ENCODE peak calls at places on chromosomes 13 and 19, in nine cellular contexts. T is effector memory CD4-positive, alpha-beta T cell; S is NCI-H1092; P is AG04450; K is cerebellum; H is natural killer cell treated with Interleukin-12 subunit alpha and Interleukin-12 subunit beta and Interleukin-15 and Interleukin-18, amount 100 ng/mL, for 72 hours; D is heart right ventricle; L is retina; E is ovary. U is an unnamed sample.

GRCh38 chr19:9827325-9828238 is at the start of gene UBL5:
- DNase-seq in L (peak), D (peak), E (peak), P (no peak), K (peak), T (peak), S (peak), H (peak), U (peak)

GRCh38 chr13:21668665-21669599 is 1.9 kb upstream of the FGF9 start:
- DNase-seq in H (no peak), L (peak), T (peak), P (no peak), K (peak), E (no peak), D (no peak), S (no peak), U (peak)

GRCh38 chr13:21022056-21022693 is 39.2 kb downstream of the LATS2 start:
- DNase-seq in H (no peak), D (no peak), L (no peak), K (no peak), S (no peak), P (no peak), E (no peak), T (no peak), U (no peak)

GRCh38 chr13:98289339-98289935 is 112.4 kb upstream of the RNF113B start:
- DNase-seq in S (no peak), P (no peak), L (peak), D (no peak), E (no peak), H (no peak), T (no peak), K (no peak), U (no peak)

GRCh38 chr13:51068501-51068900 is 42.6 kb downstream of the C13orf42 start:
- DNase-seq in H (no peak), D (no peak), K (no peak), S (no peak), L (no peak), P (no peak), T (no peak), E (no peak), U (no peak)

GRCh38 chr19:49746206-49746958 is 16.7 kb downstream of the TSKS start:
- DNase-seq in P (no peak), L (peak), E (peak), S (no peak), K (peak), T (peak), H (peak), D (peak), U (peak)

GRCh38 chr13:66210677-66211076 is 1019.5 kb downstream of the PCDH9 start:
- DNase-seq in K (no peak), D (no peak), L (no peak), P (peak), T (no peak), H (no peak), S (no peak), E (no peak), U (peak)

GRCh38 chr13:29859971-29860370 is 9.6 kb upstream of the UBL3 start:
- DNase-seq in T (no peak), S (no peak), K (no peak), D (no peak), E (no peak), L (no peak), H (no peak), P (no peak), U (peak)

GRCh38 chr13:60331249-60332012 is 65.6 kb upstream of the TDRD3 start:
- DNase-seq in H (no peak), L (no peak), E (no peak), T (no peak), K (no peak), P (no peak), S (no peak), D (no peak), U (no peak)

GRCh38 chr13:20399961-20400360 is 125.7 kb downstream of the CRYL1 start:
- DNase-seq in E (peak), D (no peak), K (no peak), L (no peak), H (no peak), P (no peak), T (no peak), S (no peak), U (no peak)

GRCh38 chr19:34365463-34366401 is 736 bp downstream of the GPI start:
- DNase-seq in L (peak), S (no peak), P (no peak), E (peak), H (no peak), D (peak), T (no peak), K (peak), U (peak)

GRCh38 chr19:15116856-15117255 is 9.7 kb downstream of the SYDE1 start:
- DNase-seq in H (no peak), D (no peak), K (no peak), T (no peak), S (no peak), E (no peak), P (no peak), L (no peak), U (no peak)

GRCh38 chr13:27450921-27451461 is 627 bp upstream of the MTIF3 start:
- DNase-seq in S (no peak), T (peak), D (peak), E (peak), P (no peak), H (no peak), L (peak), K (peak), U (peak)

GRCh38 chr13:27975579-27976361 is 6.7 kb upstream of the CDX2 start:
- DNase-seq in T (no peak), K (no peak), H (no peak), S (no peak), P (no peak), D (no peak), E (no peak), L (peak), U (no peak)

GRCh38 chr13:41465215-41465907 is 8.0 kb downstream of the RGCC start:
- DNase-seq in S (no peak), T (peak), K (no peak), E (no peak), H (peak), D (peak), L (no peak), P (peak), U (peak)

GRCh38 chr19:55157064-55157908 is at the start of gene TNNI3:
- DNase-seq in E (no peak), H (no peak), L (no peak), K (no peak), T (no peak), S (no peak), D (peak), P (no peak), U (no peak)

GRCh38 chr19:4393947-4394590 is 6.3 kb downstream of the SH3GL1 start:
- DNase-seq in K (no peak), P (no peak), H (no peak), S (no peak), D (no peak), L (no peak), T (no peak), E (no peak), U (peak)

GRCh38 chr19:7673995-7674667 is 2.8 kb upstream of the MCEMP1 start:
- DNase-seq in K (no peak), P (no peak), T (no peak), L (peak), E (no peak), H (no peak), S (no peak), D (peak), U (peak)

GRCh38 chr19:32203161-32203560 is 142.2 kb upstream of the ZNF507 start:
- DNase-seq in D (no peak), L (no peak), H (no peak), K (no peak), S (no peak), T (no peak), E (no peak), P (no peak), U (no peak)

GRCh38 chr13:64591981-64592380 is 2638.2 kb downstream of the PCDH9 start:
- DNase-seq in D (no peak), K (no peak), P (peak), E (no peak), H (no peak), S (no peak), T (no peak), L (no peak), U (peak)

GRCh38 chr19:13937479-13938360 is 497 bp downstream of the PODNL1 start:
- DNase-seq in D (no peak), S (no peak), P (no peak), H (no peak), T (no peak), L (peak), K (no peak), E (no peak), U (no peak)

GRCh38 chr13:67439365-67439764 is 209.2 kb upstream of the PCDH9 start:
- DNase-seq in E (no peak), K (no peak), P (no peak), H (no peak), L (no peak), S (no peak), D (no peak), T (no peak), U (no peak)

GRCh38 chr13:51861728-51862300 is at the start of gene CCDC70:
- DNase-seq in T (no peak), H (no peak), E (no peak), L (no peak), D (no peak), K (no peak), P (no peak), S (no peak), U (peak)

GRCh38 chr13:66410314-66410713 is 819.8 kb downstream of the PCDH9 start:
- DNase-seq in L (no peak), E (no peak), P (no peak), H (no peak), S (no peak), K (no peak), D (no peak), T (no peak), U (no peak)

GRCh38 chr19:40610396-40611064 is 9.4 kb downstream of the LTBP4 start:
- DNase-seq in K (no peak), D (peak), S (no peak), H (no peak), T (peak), E (peak), P (no peak), L (no peak), U (no peak)

GRCh38 chr13:106291006-106291405 is 244.5 kb downstream of the EFNB2 start:
- DNase-seq in S (no peak), D (no peak), L (no peak), T (no peak), P (no peak), K (no peak), E (no peak), H (no peak), U (peak)

GRCh38 chr19:17762505-17763229 is 11.4 kb downstream of the FCHO1 start:
- DNase-seq in T (no peak), H (no peak), K (no peak), D (no peak), L (peak), S (no peak), E (no peak), P (no peak), U (peak)

GRCh38 chr13:32940601-32941000 is 75.6 kb upstream of the KL start:
- DNase-seq in D (peak), K (peak), P (peak), T (no peak), E (peak), L (no peak), H (no peak), S (no peak), U (peak)

GRCh38 chr13:48497669-48498068 is 35.2 kb downstream of the RCBTB2 start:
- DNase-seq in T (no peak), P (no peak), K (no peak), D (no peak), E (no peak), S (no peak), H (no peak), L (no peak), U (no peak)

GRCh38 chr13:26816876-26817275 is 56.3 kb upstream of the GPR12 start:
- DNase-seq in E (no peak), T (no peak), D (no peak), S (no peak), P (no peak), L (no peak), H (no peak), K (no peak), U (no peak)

GRCh38 chr19:19657397-19657783 is 6.1 kb downstream of the ATP13A1 start:
- DNase-seq in H (no peak), D (no peak), S (no peak), P (no peak), T (no peak), L (no peak), E (peak), K (peak), U (peak)

GRCh38 chr13:35855531-35856019 is 275.6 kb downstream of the DCLK1 start:
- DNase-seq in P (no peak), T (no peak), D (no peak), H (no peak), K (peak), L (peak), E (no peak), S (no peak), U (peak)

GRCh38 chr19:13103961-13104847 is 1.5 kb upstream of the LYL1 start:
- DNase-seq in S (no peak), P (no peak), H (peak), K (peak), E (peak), D (peak), T (no peak), L (peak), U (no peak)

GRCh38 chr13:41064493-41064892 is 3.2 kb downstream of the WBP4 start:
- DNase-seq in E (no peak), P (peak), T (no peak), D (no peak), L (no peak), S (no peak), K (no peak), H (no peak), U (peak)

GRCh38 chr19:13906525-13906904 is 514 bp downstream of the CC2D1A start:
- DNase-seq in E (no peak), D (no peak), P (no peak), S (no peak), L (no peak), H (no peak), K (peak), T (no peak), U (no peak)

GRCh38 chr19:10891360-10892108 is 20.2 kb downstream of the CARM1 start:
- DNase-seq in D (peak), H (no peak), T (no peak), K (no peak), E (peak), S (no peak), L (no peak), P (no peak), U (peak)

GRCh38 chr19:46131485-46132143 is 7.1 kb upstream of the IGFL3 start:
- DNase-seq in S (no peak), D (no peak), P (no peak), H (no peak), K (no peak), E (no peak), T (no peak), L (no peak), U (peak)

U was measured in fibroblast of lung.